ENCODE peak calls at places on chromosomes 2 and 18, in ten cellular contexts. R, S, B, F, P, Z, D, U, W and Q are unnamed samples.

GRCh38 chr2:69152847-69153246 is 139.9 kb downstream of the ANTXR1 start:
- DNase-seq in S (no peak), B (no peak), Z (no peak), D (no peak), U (no peak), W (no peak), P (no peak), R (no peak), F (no peak), Q (no peak)

GRCh38 chr2:58532641-58533040 is 291.5 kb upstream of the FANCL start:
- DNase-seq in R (no peak), P (no peak), U (no peak), F (no peak), B (no peak), D (no peak), S (no peak), W (no peak), Z (no peak), Q (no peak)

GRCh38 chr2:109264595-109265328 is 135.8 kb downstream of the SH3RF3 start:
- DNase-seq in P (peak; percentile 81), Z (no peak), S (peak; percentile 48), F (no peak), B (no peak), W (peak; percentile 60), D (no peak), U (no peak), R (no peak), Q (no peak)

GRCh38 chr2:9653485-9654271 is 22.9 kb upstream of the YWHAQ start:
- DNase-seq in S (no peak), W (no peak), P (no peak), D (no peak), B (no peak), U (no peak), Z (no peak), F (no peak), R (no peak), Q (no peak)

GRCh38 chr2:54522624-54523281 is 66.6 kb downstream of the SPTBN1 start:
- DNase-seq in R (no peak), S (no peak), W (peak; percentile 75), Z (peak; percentile 94), D (peak; percentile 72), F (peak; percentile 50), P (peak; percentile 61), U (peak; percentile 42), B (peak; percentile 57), Q (peak; percentile 23)

GRCh38 chr2:9554841-9555337 is 741 bp downstream of the ADAM17 start:
- DNase-seq in W (peak; percentile 78), D (no peak), Z (peak; percentile 67), U (peak; percentile 16), R (no peak), P (peak; percentile 92), B (peak; percentile 47), S (peak; percentile 61), F (no peak), Q (no peak)

GRCh38 chr18:70421471-70421870 is 132.6 kb downstream of the SOCS6 start:
- DNase-seq in D (no peak), F (no peak), W (no peak), U (no peak), S (no peak), Z (no peak), R (no peak), P (no peak), B (no peak), Q (no peak)

GRCh38 chr18:875912-876311 is 28.8 kb upstream of the ADCYAP1 start:
- DNase-seq in F (no peak), W (no peak), B (no peak), S (no peak), P (no peak), U (no peak), D (no peak), R (no peak), Z (no peak), Q (no peak)

GRCh38 chr2:54787760-54788366 is 64.4 kb downstream of the EML6 start:
- DNase-seq in Z (no peak), D (no peak), U (no peak), F (no peak), P (no peak), S (no peak), W (no peak), B (no peak), R (no peak), Q (no peak)

GRCh38 chr18:7856099-7856498 is 289.0 kb downstream of the PTPRM start:
- DNase-seq in U (no peak), B (no peak), S (no peak), Z (no peak), R (no peak), F (no peak), W (no peak), D (no peak), P (no peak), Q (no peak)

GRCh38 chr2:74188696-74189095 is 9.7 kb upstream of the MTHFD2 start:
- DNase-seq in F (no peak), Z (no peak), P (no peak), D (no peak), W (no peak), B (no peak), S (no peak), U (no peak), R (no peak), Q (no peak)

GRCh38 chr18:32386466-32386865 is 84.2 kb downstream of the GAREM1 start:
- DNase-seq in F (no peak), U (no peak), R (no peak), D (no peak), Z (no peak), B (no peak), P (no peak), W (no peak), S (no peak), Q (no peak)

GRCh38 chr18:60249388-60249787 is 123.2 kb downstream of the MC4R start:
- DNase-seq in P (no peak), R (no peak), Z (no peak), B (no peak), F (no peak), S (no peak), W (no peak), D (no peak), U (no peak), Q (no peak)

GRCh38 chr2:203533696-203534471 is 1.2 kb downstream of the RAPH1 start:
- DNase-seq in W (peak; percentile 41), P (peak; percentile 81), D (no peak), S (no peak), Z (peak; percentile 33), B (no peak), R (no peak), U (peak; percentile 1), F (no peak), Q (no peak)

GRCh38 chr2:14661163-14661562 is 28.6 kb downstream of the LRATD1 start:
- DNase-seq in W (no peak), D (no peak), S (no peak), B (no peak), F (no peak), U (no peak), Z (peak; percentile 66), R (no peak), P (no peak), Q (no peak)

GRCh38 chr2:230784840-230785239 is 72.2 kb downstream of the CAB39 start:
- DNase-seq in B (no peak), S (no peak), Z (peak; percentile 41), W (no peak), U (no peak), P (no peak), F (peak; percentile 5), R (no peak), D (no peak), Q (no peak)

GRCh38 chr2:150472122-150472899 is 15.2 kb downstream of the RND3 start:
- DNase-seq in Z (no peak), B (peak; percentile 50), U (no peak), F (no peak), W (peak; percentile 37), R (no peak), P (peak; percentile 86), S (peak; percentile 29), D (peak; percentile 91), Q (no peak)

GRCh38 chr18:22194151-22194598 is 24.8 kb downstream of the GATA6 start:
- DNase-seq in P (no peak), W (no peak), Z (peak; percentile 43), U (no peak), B (no peak), F (no peak), R (no peak), S (no peak), D (no peak), Q (no peak)

GRCh38 chr2:101624706-101625332 is 72.7 kb upstream of the MAP4K4 start:
- DNase-seq in P (no peak), B (no peak), Z (no peak), S (no peak), D (no peak), U (no peak), F (no peak), R (no peak), W (no peak), Q (no peak)

GRCh38 chr2:26946841-26947784 is 23.3 kb upstream of the MAPRE3 start:
- DNase-seq in U (no peak), W (no peak), F (no peak), Z (no peak), D (peak; percentile 66), R (no peak), B (peak; percentile 70), P (peak; percentile 66), S (peak; percentile 36), Q (no peak)

GRCh38 chr2:13662055-13662454 is 945.3 kb downstream of the TRIB2 start:
- DNase-seq in Z (no peak), R (no peak), U (no peak), S (no peak), W (no peak), F (no peak), P (peak; percentile 12), B (no peak), D (no peak), Q (no peak)

GRCh38 chr2:176157499-176158305 is 595 bp downstream of the HOXD3 start:
- DNase-seq in W (peak; percentile 70), B (no peak), F (no peak), P (no peak), R (no peak), S (no peak), U (peak; percentile 80), D (peak; percentile 81), Z (peak; percentile 69), Q (no peak)
- TF ChIP-seq CTCF in W (no peak), B (no peak), F (no peak), P (no peak), R (no peak), S (no peak), U (no peak), D (no peak), Z (no peak), Q (no peak)

GRCh38 chr2:122519366-122519765 is 763.9 kb downstream of the TSN start:
- DNase-seq in W (no peak), Z (peak; percentile 71), F (no peak), S (no peak), U (no peak), R (no peak), B (no peak), P (no peak), D (no peak), Q (no peak)
- TF ChIP-seq CTCF in W (peak; percentile 45), Z (peak; percentile 71), F (no peak), S (no peak), U (peak; percentile 10), R (peak; percentile 45), B (no peak), P (peak; percentile 12), D (no peak), Q (peak; percentile 17)

GRCh38 chr18:54916507-54916906 is 42.8 kb downstream of the CCDC68 start:
- DNase-seq in F (no peak), W (no peak), B (no peak), S (no peak), D (no peak), Z (no peak), P (no peak), R (no peak), U (no peak), Q (no peak)
- TF ChIP-seq CTCF in F (peak; percentile 13), W (peak; percentile 11), B (no peak), S (no peak), D (no peak), Z (no peak), P (no peak), R (no peak), U (no peak), Q (no peak)

GRCh38 chr18:37578886-37579513 is 13.4 kb upstream of the CELF4 start:
- DNase-seq in B (no peak), S (no peak), W (peak; percentile 18), U (no peak), D (no peak), R (no peak), Z (peak; percentile 47), F (no peak), P (peak; percentile 10), Q (no peak)
- TF ChIP-seq CTCF in B (peak; percentile 47), S (peak; percentile 37), W (peak; percentile 53), U (peak; percentile 56), D (peak; percentile 35), R (peak; percentile 61), Z (peak; percentile 57), F (peak; percentile 18), P (peak; percentile 38), Q (peak; percentile 43)